ENCODE peak calls at places on chromosomes 11 and 22, in eight cellular contexts. X is fibroblast of the aortic adventitia; U is heart left ventricle; E is CD8-positive, alpha-beta T cell; G is osteoblast; M is AG09309; Q is fibroblast of mammary gland; V is Peyer's patch. O is an unnamed sample.

GRCh38 chr11:122851366-122852011 is 13.2 kb downstream of the CRTAM start:
- DNase-seq in U (no peak), M (no peak), X (no peak), E (no peak), G (no peak), V (peak), Q (no peak), O (no peak)

GRCh38 chr11:113864410-113864809 is 11.0 kb downstream of the USP28 start:
- DNase-seq in X (no peak), M (no peak), G (no peak), U (no peak), V (no peak), E (no peak), Q (no peak), O (no peak)

GRCh38 chr11:22690891-22691290 is 24.5 kb downstream of the GAS2 start:
- DNase-seq in E (no peak), U (no peak), V (no peak), G (no peak), M (no peak), X (no peak), Q (no peak), O (no peak)

GRCh38 chr22:50628543-50629134 is 687 bp upstream of the ARSA start:
- DNase-seq in V (no peak), M (no peak), E (peak), U (no peak), G (no peak), Q (no peak), X (no peak), O (peak)

GRCh38 chr11:128552783-128553661 is 34.3 kb downstream of the ETS1 start:
- DNase-seq in G (no peak), M (no peak), V (peak), E (no peak), Q (peak), X (no peak), U (no peak), O (no peak)

GRCh38 chr11:5922749-5923426 is 19.2 kb upstream of the OR56A3 start:
- DNase-seq in U (no peak), M (no peak), Q (peak), E (no peak), G (no peak), X (no peak), V (no peak), O (no peak)

GRCh38 chr22:46084943-46085830 is 65.1 kb upstream of the PPARA start:
- DNase-seq in M (peak), X (peak), U (peak), G (peak), E (no peak), V (no peak), Q (peak), O (no peak)

GRCh38 chr22:26902401-26903029 is 245.1 kb downstream of the MIAT start:
- DNase-seq in Q (no peak), E (no peak), V (no peak), X (no peak), M (no peak), G (no peak), U (no peak), O (no peak)

GRCh38 chr11:124891390-124891861 is 6.2 kb downstream of the ROBO4 start:
- DNase-seq in X (no peak), Q (no peak), V (peak), E (no peak), U (no peak), M (no peak), G (peak), O (no peak)

GRCh38 chr11:70521475-70522260 is 123.3 kb downstream of the CTTN start:
- DNase-seq in E (no peak), X (no peak), U (no peak), M (no peak), G (peak), V (no peak), Q (no peak), O (no peak)

GRCh38 chr11:1041471-1041870 is 5.0 kb upstream of the MUC6 start:
- DNase-seq in G (peak), X (no peak), M (no peak), V (no peak), Q (no peak), E (no peak), U (no peak), O (no peak)

GRCh38 chr22:18136563-18137320 is 13.2 kb upstream of the USP18 start:
- DNase-seq in V (no peak), G (peak), X (no peak), U (no peak), Q (no peak), M (no peak), E (no peak), O (no peak)

GRCh38 chr11:69265911-69266510 is 27.9 kb upstream of the MYEOV start:
- DNase-seq in V (no peak), G (peak), U (no peak), M (no peak), Q (no peak), X (no peak), E (no peak), O (no peak)

GRCh38 chr11:1480191-1480554 is 6.4 kb downstream of the MOB2 start:
- DNase-seq in X (no peak), Q (no peak), M (no peak), E (no peak), U (no peak), V (no peak), G (peak), O (no peak)

GRCh38 chr11:130313383-130314183 is 1.1 kb downstream of the ZBTB44 start:
- DNase-seq in V (no peak), E (no peak), M (no peak), G (peak), Q (peak), X (peak), U (no peak), O (no peak)

GRCh38 chr11:45590743-45591142 is 74.7 kb downstream of the CHST1 start:
- DNase-seq in U (no peak), G (no peak), V (no peak), X (peak), M (no peak), E (no peak), Q (peak), O (no peak)

GRCh38 chr11:59197990-59198389 is 14.7 kb downstream of the MPEG1 start:
- DNase-seq in G (peak), M (peak), V (no peak), Q (no peak), X (peak), E (no peak), U (peak), O (no peak)

GRCh38 chr11:105609832-105610781 is at the start of gene GRIA4:
- DNase-seq in Q (peak), U (peak), M (no peak), V (peak), G (peak), X (peak), E (no peak), O (no peak)

GRCh38 chr11:110433393-110434333 is 3.9 kb downstream of the FDX1 start:
- DNase-seq in U (no peak), Q (peak), E (no peak), V (no peak), G (peak), X (peak), M (no peak), O (no peak)

GRCh38 chr22:32830473-32830872 is 29.0 kb downstream of the TIMP3 start:
- DNase-seq in E (no peak), X (no peak), Q (no peak), M (no peak), V (no peak), G (no peak), U (peak), O (no peak)

GRCh38 chr11:124402326-124402922 is 3.6 kb upstream of the OR8B3 start:
- DNase-seq in U (peak), E (peak), Q (peak), V (peak), G (peak), M (peak), X (peak), O (peak)

GRCh38 chr22:39814899-39815298 is 78.7 kb downstream of the ENTHD1 start:
- DNase-seq in E (no peak), G (no peak), U (no peak), M (no peak), X (no peak), V (no peak), Q (peak), O (no peak)

GRCh38 chr11:127996825-127997224 is 590.5 kb downstream of the ETS1 start:
- DNase-seq in X (peak), M (peak), Q (peak), E (no peak), U (no peak), G (no peak), V (no peak), O (no peak)

GRCh38 chr22:40679249-40679963 is at the start of gene MCHR1:
- DNase-seq in M (no peak), G (no peak), X (no peak), V (no peak), E (no peak), Q (no peak), U (no peak), O (no peak)

GRCh38 chr11:73361953-73362776 is 14.0 kb upstream of the RELT start:
- DNase-seq in M (no peak), Q (no peak), G (no peak), E (no peak), U (no peak), X (no peak), V (no peak), O (no peak)

GRCh38 chr11:90722552-90723190 is 499.8 kb upstream of the CHORDC1 start:
- DNase-seq in V (no peak), G (no peak), E (no peak), U (no peak), Q (no peak), X (no peak), M (no peak), O (no peak)

GRCh38 chr22:18055619-18056160 is 22.1 kb upstream of the PEX26 start:
- DNase-seq in M (no peak), X (no peak), V (no peak), Q (no peak), G (no peak), U (no peak), E (no peak), O (no peak)

GRCh38 chr11:119029340-119030028 is 1.2 kb downstream of the SLC37A4 start:
- DNase-seq in E (no peak), M (no peak), G (no peak), V (no peak), Q (no peak), U (no peak), X (no peak), O (no peak)

GRCh38 chr11:101863361-101863760 is 51.4 kb upstream of the CEP126 start:
- DNase-seq in E (no peak), Q (peak), U (no peak), M (no peak), X (peak), V (no peak), G (peak), O (no peak)

GRCh38 chr22:40732996-40733292 is 53.7 kb downstream of the MCHR1 start:
- DNase-seq in U (no peak), V (no peak), X (no peak), G (no peak), Q (no peak), M (no peak), E (no peak), O (no peak)

GRCh38 chr11:110858556-110858921 is 146.3 kb upstream of the ARHGAP20 start:
- DNase-seq in X (peak), E (no peak), G (no peak), Q (peak), V (no peak), M (no peak), U (peak), O (no peak)

GRCh38 chr11:87456499-87456898 is 418.8 kb downstream of the TMEM135 start:
- DNase-seq in U (no peak), E (no peak), M (no peak), X (no peak), V (no peak), G (no peak), Q (no peak), O (no peak)

GRCh38 chr22:44493206-44493605 is 4.8 kb downstream of the RTL6 start:
- DNase-seq in G (no peak), M (no peak), U (no peak), E (peak), X (no peak), Q (no peak), V (no peak), O (peak)

GRCh38 chr11:95680169-95680929 is 109.2 kb downstream of the FAM76B start:
- DNase-seq in V (no peak), U (no peak), G (no peak), E (no peak), Q (peak), M (peak), X (peak), O (no peak)

GRCh38 chr11:48129697-48130395 is 86.8 kb upstream of the OR4B1 start:
- DNase-seq in X (no peak), U (no peak), G (no peak), M (no peak), V (no peak), Q (no peak), E (no peak), O (no peak)

GRCh38 chr11:121221801-121222200 is 70.8 kb upstream of the SC5D start:
- DNase-seq in G (no peak), E (no peak), Q (no peak), X (no peak), V (no peak), U (no peak), M (no peak), O (no peak)
- TF ChIP-seq CTCF in G (no peak), E (no peak), Q (no peak), X (no peak), V (no peak), U (no peak), M (no peak), O (no peak)

GRCh38 chr11:18144243-18144642 is 11.9 kb downstream of the MRGPRX3 start:
- DNase-seq in M (no peak), U (no peak), V (no peak), X (no peak), Q (peak), G (no peak), E (no peak), O (no peak)

GRCh38 chr11:18145837-18146236 is 13.5 kb downstream of the MRGPRX3 start:
- DNase-seq in V (no peak), Q (no peak), U (no peak), M (no peak), E (no peak), X (no peak), G (no peak), O (no peak)

GRCh38 chr11:18140145-18140544 is 7.8 kb downstream of the MRGPRX3 start:
- DNase-seq in V (no peak), Q (no peak), G (no peak), X (no peak), E (no peak), U (no peak), M (no peak), O (no peak)

DNA sequence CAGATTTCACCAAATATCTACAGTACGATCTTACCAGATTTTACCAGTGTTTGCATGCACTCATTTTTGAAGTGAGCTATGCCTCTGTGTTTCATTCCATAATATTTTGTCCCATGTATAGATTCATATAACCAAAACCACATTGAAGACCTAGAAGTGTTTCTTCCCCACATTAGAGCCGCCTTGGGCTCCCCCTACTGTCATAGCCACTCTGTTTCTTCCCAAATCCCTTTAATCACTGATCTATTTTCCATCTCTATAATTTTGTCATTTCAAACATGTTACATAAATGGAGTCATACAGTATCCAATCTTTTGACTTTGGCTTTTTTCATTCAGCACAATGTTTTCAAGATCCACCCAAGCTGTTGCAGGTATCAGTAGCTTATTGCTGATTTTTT is 12.7 kb downstream of the MRGPRX3 start:
- DNase-seq in Q (peak), V (no peak), E (no peak), X (peak), U (no peak), G (peak), M (no peak), O (no peak)
- TF ChIP-seq CTCF in Q (peak), V (no peak), E (no peak), X (peak), U (no peak), G (peak), M (peak), O (no peak)

GRCh38 chr11:74870485-74870884 is 78.4 kb downstream of the XRRA1 start:
- DNase-seq in X (peak), Q (peak), M (no peak), U (no peak), V (no peak), G (peak), E (no peak), O (no peak)
- TF ChIP-seq CTCF in X (peak), Q (peak), M (peak), U (no peak), V (no peak), G (peak), E (no peak), O (peak)

DNA sequence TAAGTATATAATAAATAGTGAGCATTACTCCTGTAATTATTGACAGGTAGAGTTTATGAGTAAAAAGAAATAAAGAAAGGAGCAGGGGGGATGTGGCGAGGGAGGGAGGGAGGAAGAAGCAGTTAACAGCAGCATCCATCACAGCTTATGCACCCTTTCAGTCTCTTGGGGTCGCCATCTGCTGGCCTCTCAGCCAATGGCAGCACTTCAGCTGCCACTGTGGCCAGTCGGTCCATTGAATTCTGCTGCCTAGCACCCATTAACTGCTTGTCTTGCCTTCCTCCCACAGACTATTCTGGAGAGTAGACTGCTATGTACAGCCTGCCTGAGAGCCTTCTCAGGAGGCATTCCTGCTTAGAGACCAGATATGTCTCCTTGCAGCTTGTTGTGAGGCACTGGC is 388.3 kb downstream of the TENM4 start:
- DNase-seq in V (no peak), Q (no peak), E (no peak), M (no peak), X (no peak), G (no peak), U (no peak), O (no peak)
- TF ChIP-seq CTCF in V (no peak), Q (peak), E (no peak), M (peak), X (no peak), G (peak), U (no peak), O (no peak)

O was measured in natural killer cell.